ENCODE peak calls at places on chromosomes 3 and 15, in five cellular contexts. M, N, J, P and F are unnamed samples.

GRCh38 chr3:149934524-149934923 is 36.2 kb downstream of the PFN2 start:
- DNase-seq in M (peak; percentile 39), N (no peak), J (no peak), P (peak; percentile 76), F (no peak)

GRCh38 chr15:79962178-79962577 is 8.8 kb downstream of the BCL2A1 start:
- DNase-seq in M (no peak), N (no peak), J (no peak), P (no peak), F (no peak)

GRCh38 chr3:113545594-113545993 is 13.2 kb downstream of the SIDT1 start:
- DNase-seq in M (no peak), N (no peak), J (no peak), P (no peak), F (no peak)

GRCh38 chr3:142115927-142116668 is 33.2 kb downstream of the TFDP2 start:
- DNase-seq in M (no peak), N (no peak), J (no peak), P (no peak), F (no peak)

GRCh38 chr15:56307180-56307579 is 58.0 kb upstream of the TEX9 start:
- DNase-seq in M (no peak), N (no peak), J (no peak), P (no peak), F (no peak)

GRCh38 chr3:128439226-128439625 is 27.5 kb downstream of the DNAJB8 start:
- DNase-seq in M (no peak), N (no peak), J (no peak), P (no peak), F (no peak)

GRCh38 chr3:156675744-156676466 is 1.5 kb downstream of the TIPARP start:
- DNase-seq in M (peak; percentile 94), N (peak; percentile 23), J (peak; percentile 13), P (peak; percentile 60), F (no peak)

GRCh38 chr3:56468184-56469106 is at the start of gene ERC2:
- DNase-seq in M (peak; percentile 27), N (no peak), J (no peak), P (no peak), F (no peak)

GRCh38 chr15:96410175-96411055 is 79.9 kb downstream of the NR2F2 start:
- DNase-seq in M (no peak), N (no peak), J (no peak), P (no peak), F (no peak)

GRCh38 chr15:70243686-70244540 is 146.2 kb upstream of the TLE3 start:
- DNase-seq in M (no peak), N (no peak), J (no peak), P (no peak), F (no peak)

GRCh38 chr3:108241721-108242120 is 19.5 kb upstream of the IFT57 start:
- DNase-seq in M (no peak), N (no peak), J (no peak), P (no peak), F (no peak)

GRCh38 chr3:148816971-148817519 is 10.6 kb upstream of the CPB1 start:
- DNase-seq in M (no peak), N (no peak), J (no peak), P (no peak), F (no peak)

GRCh38 chr15:90889313-90889730 is 5.0 kb downstream of the FES start:
- DNase-seq in M (no peak), N (peak; percentile 55), J (peak; percentile 52), P (no peak), F (no peak)
- H3K4me1 ChIP-seq in M (no peaks in the 10 kb centered on the region), N (peaks cover 16% of the 10 kb centered on the region), J (peaks cover 22% of the 10 kb centered on the region), P (peaks cover 8% of the 10 kb centered on the region), F (peaks cover 10% of the 10 kb centered on the region)

GRCh38 chr15:91853501-91853967 is at the start of gene SLCO3A1:
- DNase-seq in M (peak; percentile 72), N (peak; percentile 33), J (no peak), P (peak; percentile 78), F (peak; percentile 37)

GRCh38 chr15:91855684-91856553 is 2.4 kb downstream of the SLCO3A1 start:
- DNase-seq in M (peak; percentile 40), N (no peak), J (no peak), P (no peak), F (no peak)

GRCh38 chr15:91857224-91857585 is 3.7 kb downstream of the SLCO3A1 start:
- DNase-seq in M (no peak), N (no peak), J (no peak), P (no peak), F (no peak)

GRCh38 chr15:91853968-91854943 is 748 bp downstream of the SLCO3A1 start:
- DNase-seq in M (peak; percentile 47), N (no peak), J (no peak), P (peak; percentile 33), F (no peak)

GRCh38 chr15:91855241-91855640 is 1.7 kb downstream of the SLCO3A1 start:
- DNase-seq in M (no peak), N (no peak), J (no peak), P (no peak), F (no peak)
- H3K4me3 ChIP-seq in M (peak overlapping the region; percentile 77), N (no peak overlapping the region), J (no peak overlapping the region), P (peak overlapping the region; percentile 83), F (peak overlapping the region; percentile 34)

GRCh38 chr15:77067691-77068367 is 3.1 kb downstream of the TSPAN3 start:
- DNase-seq in M (no peak), N (no peak), J (no peak), P (no peak), F (no peak)
- H3K4me1 ChIP-seq in M (peaks cover 26% of the 10 kb centered on the region), N (peaks cover 50% of the 10 kb centered on the region), J (peaks cover 28% of the 10 kb centered on the region), P (peaks cover 11% of the 10 kb centered on the region), F (peaks cover 17% of the 10 kb centered on the region)

DNA sequence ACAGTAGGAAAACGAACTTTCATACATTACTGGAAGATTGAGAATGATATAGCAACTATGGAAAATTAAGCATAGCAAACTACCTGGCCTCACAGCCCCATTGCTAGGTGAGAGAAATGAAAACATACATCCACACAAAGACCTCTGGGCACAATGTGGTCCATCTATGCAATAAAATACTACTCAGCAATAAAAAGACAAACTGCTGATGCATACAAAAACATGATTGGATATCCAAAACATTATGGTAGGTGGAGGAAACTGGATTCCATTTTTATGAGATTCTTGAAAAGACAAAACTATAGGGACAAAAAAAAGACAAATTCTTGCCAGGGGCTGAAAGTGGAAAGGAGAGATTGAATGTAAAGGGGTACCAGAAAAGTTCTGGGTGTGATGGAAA is 308.8 kb downstream of the OCA2 start:
- DNase-seq in M (no peak), N (no peak), J (no peak), P (no peak), F (no peak)
- H3K4me3 ChIP-seq in M (no peak overlapping the region), N (no peak overlapping the region), J (no peak overlapping the region), P (no peak overlapping the region), F (no peak overlapping the region)